ENCODE peak calls at places on chromosomes 16 and 17, in four cellular contexts. H is CD8-positive, alpha-beta memory T cell; R is psoas muscle; I is IMR-90. Z is an unnamed sample.

GRCh38 chr17:48522031-48522593 is 8.7 kb downstream of the HOXB1 start:
- DNase-seq in H (no peak), R (no peak), I (peak; percentile 58), Z (no peak)

GRCh38 chr16:73890524-73891500 is 405.8 kb upstream of the PSMD7 start:
- DNase-seq in H (no peak), R (no peak), I (peak; percentile 4), Z (no peak)

GRCh38 chr16:83940630-83941378 is 12.2 kb upstream of the OSGIN1 start:
- DNase-seq in H (no peak), R (no peak), I (no peak), Z (no peak)

GRCh38 chr16:75931043-75931442 is 204.8 kb upstream of the CPHXL start:
- DNase-seq in H (no peak), R (no peak), I (peak; percentile 97), Z (no peak)

GRCh38 chr16:57657228-57657627 is 10.9 kb upstream of the ADGRG3 start:
- DNase-seq in H (no peak), R (no peak), I (no peak), Z (no peak)

GRCh38 chr17:49552070-49552751 is 23.5 kb upstream of the NXPH3 start:
- DNase-seq in H (no peak), R (no peak), I (peak; percentile 28), Z (no peak)

GRCh38 chr16:85565340-85565739 is 47.8 kb upstream of the GSE1 start:
- DNase-seq in H (no peak), R (no peak), I (no peak), Z (no peak)

GRCh38 chr17:57858838-57859237 is 9.0 kb upstream of the MRPS23 start:
- DNase-seq in H (no peak), R (no peak), I (no peak), Z (no peak)

GRCh38 chr16:4517812-4518211 is 20.8 kb downstream of the CDIP1 start:
- DNase-seq in H (no peak), R (no peak), I (peak; percentile 46), Z (no peak)

GRCh38 chr17:80692931-80693467 is 148.4 kb downstream of the RPTOR start:
- DNase-seq in H (no peak), R (no peak), I (no peak), Z (no peak)

GRCh38 chr16:30488764-30489595 is 16.4 kb downstream of the ITGAL start:
- DNase-seq in H (no peak), R (no peak), I (no peak), Z (no peak)

GRCh38 chr17:68198931-68199836 is 48.7 kb upstream of the AMZ2 start:
- DNase-seq in H (no peak), R (peak; percentile 21), I (no peak), Z (no peak)

DNA sequence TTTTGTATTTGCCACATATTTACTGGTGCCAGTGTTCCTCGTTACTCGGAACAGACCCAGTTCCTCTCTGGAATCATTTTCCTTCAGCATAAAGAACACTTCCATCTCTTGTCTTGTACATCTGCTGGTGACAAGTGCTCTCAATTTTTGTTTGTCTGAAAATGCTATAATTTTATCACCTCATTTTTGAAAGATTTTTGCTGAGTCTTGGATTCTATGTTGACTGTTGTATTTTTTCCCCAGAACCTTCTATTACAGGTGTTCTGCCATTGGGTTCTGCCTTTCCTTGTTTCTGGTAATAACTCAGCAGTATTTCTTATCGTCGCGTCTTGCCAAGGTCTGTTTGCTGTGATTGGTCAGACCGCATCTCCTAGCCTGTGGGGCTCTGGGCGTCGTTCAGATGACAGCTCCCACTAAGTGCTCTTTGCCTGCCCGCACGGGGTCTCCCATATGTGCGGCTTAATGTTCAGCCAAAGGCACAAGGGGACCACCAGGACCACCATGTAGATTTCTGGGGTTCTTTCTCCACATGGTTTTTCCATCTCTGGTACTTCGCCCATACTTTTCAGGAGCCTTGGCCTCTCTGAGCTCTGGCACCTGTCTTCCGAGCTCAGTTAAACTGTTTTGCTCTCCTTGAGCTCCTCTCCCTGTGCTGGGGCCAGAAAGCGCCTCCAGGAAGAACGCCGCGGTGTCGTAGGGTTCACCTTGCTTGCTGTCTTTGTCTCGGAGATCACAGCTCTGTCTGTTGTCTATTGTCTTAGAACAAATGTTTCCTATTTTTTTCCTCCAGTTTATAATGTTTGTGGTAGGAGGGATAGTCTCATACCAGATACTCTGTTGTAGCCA is 80.0 kb downstream of the METRNL start:
- DNase-seq in H (no peak), R (no peak), I (no peak), Z (no peak)
- H3K4me1 ChIP-seq in H (no peaks in the 10 kb centered on the region), R (no peaks in the 10 kb centered on the region), I (peaks cover 10% of the 10 kb centered on the region), Z (no peaks in the 10 kb centered on the region)

GRCh38 chr16:1992475-1993292 is 2.9 kb downstream of the SYNGR3 start:
- DNase-seq in H (peak; percentile 26), R (peak; percentile 33), I (no peak), Z (no peak)
- H3K27ac ChIP-seq in H (peak overlapping the region; percentile 9), R (no peak overlapping the region), I (no peak overlapping the region), Z (no peak overlapping the region)

GRCh38 chr16:2155091-2156024 is at the start of gene TRAF7:
- DNase-seq in H (peak; percentile 95), R (peak; percentile 99), I (peak; percentile 100), Z (peak; percentile 96)
- H3K4me1 ChIP-seq in H (peaks cover 59% of the 10 kb centered on the region), R (peaks cover 67% of the 10 kb centered on the region), I (peaks cover 48% of the 10 kb centered on the region), Z (peaks cover 66% of the 10 kb centered on the region)

DNA sequence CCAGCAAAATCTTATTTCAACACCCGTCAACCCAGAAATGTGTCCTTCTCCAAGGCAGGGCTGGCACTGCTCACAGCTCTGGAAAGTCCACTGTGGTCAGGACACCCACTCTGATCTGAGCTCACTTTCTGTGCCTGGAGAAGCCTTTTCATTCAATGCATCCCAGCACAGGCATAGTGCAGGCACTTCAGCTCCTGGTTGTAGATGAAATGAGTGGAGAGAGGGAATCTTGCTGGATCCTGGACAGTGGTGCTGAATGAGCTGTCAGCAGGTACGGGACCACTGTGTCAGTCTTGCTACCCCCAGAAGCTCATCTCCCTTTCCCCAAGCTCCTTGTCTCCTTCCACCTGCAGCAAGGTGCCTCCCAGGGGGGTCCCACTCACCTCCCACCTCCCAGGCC is 86.1 kb upstream of the SALL1 start:
- DNase-seq in H (no peak), R (no peak), I (no peak), Z (no peak)
- H3K27ac ChIP-seq in H (no peak overlapping the region), R (no peak overlapping the region), I (no peak overlapping the region), Z (no peak overlapping the region)

GRCh38 chr17:55411463-55411855 is 10.2 kb downstream of the MMD start:
- DNase-seq in H (no peak), R (no peak), I (no peak), Z (no peak)
- H3K4me1 ChIP-seq in H (no peaks in the 10 kb centered on the region), R (peaks cover 13% of the 10 kb centered on the region), I (no peaks in the 10 kb centered on the region), Z (peaks cover 19% of the 10 kb centered on the region)

DNA sequence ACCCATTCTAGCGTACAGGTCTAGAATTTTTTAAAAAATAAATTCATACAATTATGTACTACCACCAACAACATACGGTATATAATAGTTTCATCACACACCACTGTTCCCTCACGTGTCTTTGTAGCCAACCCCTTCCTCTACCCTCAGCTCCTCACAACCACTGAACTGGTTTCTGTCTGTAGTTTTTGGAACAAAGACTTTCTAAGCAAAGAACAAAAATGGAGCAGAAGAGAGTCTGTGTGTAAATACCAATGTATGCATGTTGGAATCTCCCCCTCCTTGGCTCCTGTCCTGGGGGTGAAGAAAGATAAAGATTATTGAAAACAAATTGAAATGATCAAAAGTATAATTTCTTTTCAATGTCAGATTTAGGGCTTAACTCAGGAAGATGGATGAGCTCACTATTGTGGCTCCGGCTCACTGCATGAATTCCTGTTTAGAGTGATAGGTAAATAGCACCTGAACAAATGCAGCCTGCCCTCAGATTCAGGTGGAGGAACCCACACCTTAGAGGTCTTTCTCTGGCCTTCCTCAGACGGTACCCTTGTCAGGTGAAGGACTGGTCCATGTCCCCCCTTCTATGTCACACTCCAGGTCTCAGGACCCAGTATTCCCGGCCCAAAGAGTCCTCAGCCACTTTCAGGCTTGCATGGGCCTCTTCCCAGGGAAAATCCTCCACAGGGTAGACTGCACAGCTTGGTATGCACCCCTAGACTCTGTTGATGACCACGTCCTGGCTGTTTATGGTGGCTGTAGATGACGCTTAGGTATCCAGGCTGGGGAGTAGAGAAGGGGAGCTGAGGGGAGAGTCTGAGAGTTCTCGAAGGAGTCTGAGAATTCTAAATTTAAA is 32.1 kb upstream of the CCR7 start:
- DNase-seq in H (no peak), R (no peak), I (no peak), Z (no peak)
- H3K27ac ChIP-seq in H (no peak overlapping the region), R (no peak overlapping the region), I (no peak overlapping the region), Z (peak overlapping the region; percentile 82)

GRCh38 chr16:48526958-48527331 is 83.0 kb downstream of the N4BP1 start:
- DNase-seq in H (no peak), R (no peak), I (no peak), Z (no peak)

GRCh38 chr16:48526058-48526957 is 83.7 kb downstream of the N4BP1 start:
- DNase-seq in H (no peak), R (no peak), I (no peak), Z (no peak)

GRCh38 chr16:48523415-48524204 is 86.4 kb downstream of the N4BP1 start:
- DNase-seq in H (no peak), R (no peak), I (no peak), Z (no peak)

GRCh38 chr16:48525201-48526057 is 84.6 kb downstream of the N4BP1 start:
- DNase-seq in H (no peak), R (no peak), I (no peak), Z (no peak)

GRCh38 chr16:48524348-48525200 is 85.4 kb downstream of the N4BP1 start:
- DNase-seq in H (no peak), R (no peak), I (no peak), Z (no peak)
- H3K4me1 ChIP-seq in H (no peaks in the 10 kb centered on the region), R (no peaks in the 10 kb centered on the region), I (no peaks in the 10 kb centered on the region), Z (no peaks in the 10 kb centered on the region)

GRCh38 chr17:66904760-66905637 is 59.5 kb upstream of the CACNG4 start:
- DNase-seq in H (no peak), R (no peak), I (peak; percentile 72), Z (no peak)
- H3K27ac ChIP-seq in H (no peak overlapping the region), R (no peak overlapping the region), I (no peak overlapping the region), Z (no peak overlapping the region)